ENCODE peak calls at places on chromosomes 12 and 14, in eight cellular contexts. I is thoracic aorta, P is GDM1, Q is lower lobe of right lung, O is type B pancreatic cell, W is WTC11, Z is HTR-8/SVneo, C is NCI-H1092. Y is an unnamed sample.

GRCh38 chr12:54162741-54163140 is 26.0 kb downstream of the SMUG1 start:
- DNase-seq in I (no peak), P (no peak), Q (no peak), O (no peak), W (no peak), Z (no peak), C (peak), Y (no peak)

GRCh38 chr14:60064491-60065072 is 27.1 kb upstream of the PCNX4 start:
- DNase-seq in I (no peak), P (no peak), Q (no peak), O (no peak), W (no peak), Z (peak), C (no peak), Y (no peak)

GRCh38 chr14:100856056-100856950 is 30.4 kb downstream of the MEG3 start:
- DNase-seq in I (no peak), P (no peak), Q (peak), O (no peak), W (no peak), Z (no peak), C (no peak), Y (no peak)

GRCh38 chr12:27506645-27507189 is 17.3 kb upstream of the PPFIBP1 start:
- DNase-seq in I (no peak), P (no peak), Q (no peak), O (no peak), W (no peak), Z (no peak), C (no peak), Y (no peak)

GRCh38 chr12:52551466-52551865 is 1.5 kb downstream of the KRT71 start:
- DNase-seq in I (no peak), P (no peak), Q (no peak), O (no peak), W (no peak), Z (no peak), C (no peak), Y (no peak)

GRCh38 chr12:32522322-32523221 is 123.2 kb downstream of the FGD4 start:
- DNase-seq in I (no peak), P (peak), Q (no peak), O (no peak), W (no peak), Z (no peak), C (no peak), Y (no peak)

GRCh38 chr14:100547633-100548294 is 39.5 kb downstream of the BEGAIN start:
- DNase-seq in I (no peak), P (peak), Q (peak), O (no peak), W (no peak), Z (peak), C (peak), Y (no peak)

GRCh38 chr14:70601162-70601561 is 707 bp upstream of the MED6 start:
- DNase-seq in I (no peak), P (no peak), Q (no peak), O (no peak), W (no peak), Z (peak), C (no peak), Y (no peak)

GRCh38 chr14:74401504-74402241 is 24.3 kb downstream of the SYNDIG1L start:
- DNase-seq in I (no peak), P (no peak), Q (no peak), O (no peak), W (peak), Z (no peak), C (no peak), Y (peak)

GRCh38 chr14:71474291-71474690 is 457.9 kb upstream of the RGS6 start:
- DNase-seq in I (no peak), P (no peak), Q (no peak), O (no peak), W (no peak), Z (no peak), C (peak), Y (no peak)

GRCh38 chr14:77051101-77051500 is 22.6 kb upstream of the IRF2BPL start:
- DNase-seq in I (peak), P (no peak), Q (peak), O (no peak), W (no peak), Z (no peak), C (no peak), Y (no peak)

GRCh38 chr12:51971679-51972423 is 20.4 kb downstream of the ACVR1B start:
- DNase-seq in I (no peak), P (no peak), Q (no peak), O (no peak), W (no peak), Z (no peak), C (no peak), Y (no peak)

GRCh38 chr12:51205350-51205749 is 12.5 kb downstream of the POU6F1 start:
- DNase-seq in I (no peak), P (no peak), Q (peak), O (no peak), W (no peak), Z (no peak), C (no peak), Y (no peak)

GRCh38 chr12:3533703-3534386 is 42.8 kb downstream of the PRMT8 start:
- DNase-seq in I (no peak), P (no peak), Q (no peak), O (no peak), W (no peak), Z (no peak), C (peak), Y (no peak)

GRCh38 chr12:11727133-11727664 is 77.7 kb downstream of the ETV6 start:
- DNase-seq in I (no peak), P (no peak), Q (no peak), O (no peak), W (no peak), Z (no peak), C (no peak), Y (no peak)

GRCh38 chr12:49187184-49187583 is 1.7 kb downstream of the TUBA1A start:
- DNase-seq in I (peak), P (no peak), Q (no peak), O (peak), W (no peak), Z (no peak), C (no peak), Y (no peak)

GRCh38 chr14:98210045-98210678 is 1061.8 kb downstream of the BCL11B start:
- DNase-seq in I (no peak), P (no peak), Q (no peak), O (no peak), W (no peak), Z (no peak), C (no peak), Y (no peak)

GRCh38 chr12:7460375-7461259 is 16.7 kb upstream of the CD163L1 start:
- DNase-seq in I (no peak), P (peak), Q (no peak), O (no peak), W (peak), Z (peak), C (peak), Y (no peak)

GRCh38 chr14:69573841-69574265 is 818 bp downstream of the CCDC177 start:
- DNase-seq in I (no peak), P (no peak), Q (no peak), O (no peak), W (peak), Z (no peak), C (peak), Y (no peak)

GRCh38 chr14:65850429-65851145 is 438.1 kb downstream of the FUT8 start:
- DNase-seq in I (no peak), P (no peak), Q (no peak), O (no peak), W (no peak), Z (no peak), C (peak), Y (no peak)

GRCh38 chr12:2339022-2339431 is 286.2 kb downstream of the CACNA1C start:
- DNase-seq in I (no peak), P (no peak), Q (no peak), O (no peak), W (no peak), Z (no peak), C (no peak), Y (no peak)

GRCh38 chr14:106606936-106607335 is 1080.6 kb downstream of the TMEM121 start:
- DNase-seq in I (no peak), P (no peak), Q (no peak), O (no peak), W (no peak), Z (no peak), C (no peak), Y (no peak)

GRCh38 chr12:131085816-131086591 is 132.3 kb downstream of the ADGRD1 start:
- DNase-seq in I (no peak), P (no peak), Q (peak), O (peak), W (no peak), Z (no peak), C (no peak), Y (no peak)

GRCh38 chr12:111195316-111195715 is 173.6 kb downstream of the PHETA1 start:
- DNase-seq in I (no peak), P (no peak), Q (no peak), O (no peak), W (no peak), Z (no peak), C (no peak), Y (no peak)

GRCh38 chr14:90612801-90613200 is 203.4 kb downstream of the TTC7B start:
- DNase-seq in I (no peak), P (no peak), Q (no peak), O (no peak), W (no peak), Z (no peak), C (no peak), Y (no peak)

GRCh38 chr12:1797011-1797901 is 23.1 kb upstream of the LRTM2 start:
- DNase-seq in I (no peak), P (no peak), Q (peak), O (no peak), W (peak), Z (no peak), C (no peak), Y (no peak)

GRCh38 chr14:26163761-26164160 is 434.1 kb downstream of the NOVA1 start:
- DNase-seq in I (no peak), P (no peak), Q (no peak), O (no peak), W (no peak), Z (no peak), C (peak), Y (no peak)

GRCh38 chr12:92735131-92735721 is 32.4 kb downstream of the PLEKHG7 start:
- DNase-seq in I (no peak), P (no peak), Q (no peak), O (no peak), W (no peak), Z (peak), C (peak), Y (no peak)

GRCh38 chr12:118098456-118098855 is 5.4 kb downstream of the VSIG10 start:
- DNase-seq in I (no peak), P (no peak), Q (no peak), O (no peak), W (no peak), Z (no peak), C (no peak), Y (no peak)

Y was measured in esophagus squamous epithelium.